ENCODE peak calls at places on chromosomes 1 and 21, in five cellular contexts. One of them, this sample, is unnamed.

GRCh38 chr21:44828362-44829056 is 10.6 kb upstream of the SUMO3 start:
- DNase-seq in HepG2: no peak
- DNase-seq in NT2/D1: no peak
- DNase-seq in GM12878: no peak
- DNase-seq in H1: no peak
- DNase-seq in this sample: no peak

GRCh38 chr1:198530964-198531363 is 9.5 kb downstream of the ATP6V1G3 start:
- DNase-seq in HepG2: no peak
- DNase-seq in NT2/D1: no peak
- DNase-seq in GM12878: no peak
- DNase-seq in H1: no peak
- DNase-seq in this sample: peak

GRCh38 chr1:61953076-61953789 is 211.0 kb downstream of the PATJ start:
- DNase-seq in HepG2: no peak
- DNase-seq in NT2/D1: no peak
- DNase-seq in GM12878: no peak
- DNase-seq in H1: no peak
- DNase-seq in this sample: no peak

GRCh38 chr1:7940745-7941436 is at the start of gene TNFRSF9:
- DNase-seq in HepG2: no peak
- DNase-seq in NT2/D1: no peak
- DNase-seq in GM12878: no peak
- DNase-seq in H1: no peak
- DNase-seq in this sample: peak

GRCh38 chr1:91537281-91538069 is 36.8 kb downstream of the CDC7 start:
- DNase-seq in HepG2: no peak
- DNase-seq in NT2/D1: no peak
- DNase-seq in GM12878: no peak
- DNase-seq in H1: no peak
- DNase-seq in this sample: no peak

GRCh38 chr1:157137051-157137772 is 983 bp downstream of the ETV3 start:
- DNase-seq in HepG2: no peak
- DNase-seq in NT2/D1: no peak
- DNase-seq in GM12878: no peak
- DNase-seq in H1: no peak
- DNase-seq in this sample: peak

GRCh38 chr1:115428262-115428661 is 90.2 kb upstream of the NGF start:
- DNase-seq in HepG2: no peak
- DNase-seq in NT2/D1: no peak
- DNase-seq in GM12878: no peak
- DNase-seq in H1: no peak
- DNase-seq in this sample: no peak

GRCh38 chr1:15849775-15850449 is 2.4 kb downstream of the SPEN start:
- DNase-seq in HepG2: peak
- DNase-seq in NT2/D1: no peak
- DNase-seq in GM12878: no peak
- DNase-seq in H1: peak
- DNase-seq in this sample: peak

GRCh38 chr1:109197163-109198042 is 16.3 kb upstream of the SARS1 start:
- DNase-seq in HepG2: peak
- DNase-seq in NT2/D1: no peak
- DNase-seq in GM12878: no peak
- DNase-seq in H1: no peak
- DNase-seq in this sample: no peak

GRCh38 chr1:155099331-155099730 is 20.7 kb downstream of the EFNA3 start:
- DNase-seq in HepG2: no peak
- DNase-seq in NT2/D1: no peak
- DNase-seq in GM12878: no peak
- DNase-seq in H1: no peak
- DNase-seq in this sample: no peak

GRCh38 chr1:82401116-82401515 is 600.4 kb downstream of the ADGRL2 start:
- DNase-seq in HepG2: no peak
- DNase-seq in NT2/D1: no peak
- DNase-seq in GM12878: no peak
- DNase-seq in H1: no peak
- DNase-seq in this sample: no peak

GRCh38 chr1:89844236-89844807 is 23.5 kb downstream of the LRRC8D start:
- DNase-seq in HepG2: no peak
- DNase-seq in NT2/D1: no peak
- DNase-seq in GM12878: no peak
- DNase-seq in H1: no peak
- DNase-seq in this sample: no peak

GRCh38 chr1:231337043-231337471 is 595 bp downstream of the EXOC8 start:
- DNase-seq in HepG2: no peak
- DNase-seq in NT2/D1: no peak
- DNase-seq in GM12878: no peak
- DNase-seq in H1: no peak
- DNase-seq in this sample: no peak

GRCh38 chr1:15682886-15683410 is 1.2 kb upstream of the PLEKHM2 start:
- DNase-seq in HepG2: no peak
- DNase-seq in NT2/D1: no peak
- DNase-seq in GM12878: no peak
- DNase-seq in H1: no peak
- DNase-seq in this sample: no peak

GRCh38 chr21:26513212-26513611 is 59.9 kb downstream of the CYYR1 start:
- DNase-seq in HepG2: no peak
- DNase-seq in NT2/D1: no peak
- DNase-seq in GM12878: no peak
- DNase-seq in H1: no peak
- DNase-seq in this sample: no peak

GRCh38 chr1:74590288-74590687 is 77.9 kb upstream of the LRRC53 start:
- DNase-seq in HepG2: no peak
- DNase-seq in NT2/D1: no peak
- DNase-seq in GM12878: no peak
- DNase-seq in H1: no peak
- DNase-seq in this sample: no peak

GRCh38 chr1:59104191-59104760 is 192.6 kb upstream of the FGGY start:
- DNase-seq in HepG2: peak
- DNase-seq in NT2/D1: no peak
- DNase-seq in GM12878: no peak
- DNase-seq in H1: no peak
- DNase-seq in this sample: no peak

GRCh38 chr1:191396622-191397021 is 761.6 kb upstream of the RGS18 start:
- DNase-seq in HepG2: no peak
- DNase-seq in NT2/D1: no peak
- DNase-seq in GM12878: no peak
- DNase-seq in H1: no peak
- DNase-seq in this sample: no peak

GRCh38 chr1:180585994-180586359 is 27.2 kb downstream of the OVAAL start:
- DNase-seq in HepG2: no peak
- DNase-seq in NT2/D1: no peak
- DNase-seq in GM12878: no peak
- DNase-seq in H1: no peak
- DNase-seq in this sample: no peak

GRCh38 chr1:180584869-180585268 is 26.1 kb downstream of the OVAAL start:
- DNase-seq in HepG2: peak
- DNase-seq in NT2/D1: no peak
- DNase-seq in GM12878: no peak
- DNase-seq in H1: no peak
- DNase-seq in this sample: no peak

GRCh38 chr1:180577361-180577760 is 18.6 kb downstream of the OVAAL start:
- DNase-seq in HepG2: no peak
- DNase-seq in NT2/D1: no peak
- DNase-seq in GM12878: no peak
- DNase-seq in H1: no peak
- DNase-seq in this sample: no peak

GRCh38 chr1:180581635-180582039 is 22.9 kb downstream of the OVAAL start:
- DNase-seq in HepG2: no peak
- DNase-seq in NT2/D1: no peak
- DNase-seq in GM12878: no peak
- DNase-seq in H1: no peak
- DNase-seq in this sample: no peak

DNA sequence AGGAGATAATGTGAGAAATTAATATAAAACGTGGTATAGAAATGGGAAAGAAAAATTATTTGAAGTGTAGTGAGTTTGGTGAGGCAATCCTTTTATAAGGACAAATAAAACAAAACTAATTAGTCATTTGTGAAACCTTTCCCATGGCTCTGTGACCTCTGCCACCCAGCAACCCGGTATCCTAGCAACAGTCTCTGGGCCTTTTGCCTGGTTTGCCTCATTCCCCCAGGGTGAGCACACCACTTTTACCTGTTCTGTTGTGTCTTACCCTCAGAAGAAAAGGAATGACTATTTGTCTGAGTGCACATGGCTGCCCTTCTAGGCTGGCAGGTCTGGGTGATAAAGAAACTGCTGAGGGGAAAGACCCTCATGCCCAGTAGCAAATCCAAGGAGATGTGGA is 21.5 kb downstream of the OVAAL start:
- DNase-seq in HepG2: no peak
- DNase-seq in NT2/D1: no peak
- DNase-seq in GM12878: no peak
- DNase-seq in H1: no peak
- DNase-seq in this sample: no peak
- TF ChIP-seq SUZ12 in HepG2: no peak
- TF ChIP-seq SUZ12 in NT2/D1: no peak
- TF ChIP-seq SUZ12 in GM12878: no peak
- TF ChIP-seq SUZ12 in H1: no peak
- TF ChIP-seq SUZ12 in this sample: no peak

GRCh38 chr1:179706339-179706941 is 36.7 kb upstream of the FAM163A start:
- DNase-seq in HepG2: peak
- DNase-seq in NT2/D1: peak
- DNase-seq in GM12878: no peak
- DNase-seq in H1: peak
- DNase-seq in this sample: peak

GRCh38 chr1:179707406-179707805 is 35.7 kb upstream of the FAM163A start:
- DNase-seq in HepG2: no peak
- DNase-seq in NT2/D1: no peak
- DNase-seq in GM12878: no peak
- DNase-seq in H1: no peak
- DNase-seq in this sample: no peak

GRCh38 chr1:179714159-179714558 is 28.9 kb upstream of the FAM163A start:
- DNase-seq in HepG2: no peak
- DNase-seq in NT2/D1: no peak
- DNase-seq in GM12878: no peak
- DNase-seq in H1: no peak
- DNase-seq in this sample: no peak

GRCh38 chr1:179708434-179709195 is 34.5 kb upstream of the FAM163A start:
- DNase-seq in HepG2: no peak
- DNase-seq in NT2/D1: no peak
- DNase-seq in GM12878: no peak
- DNase-seq in H1: no peak
- DNase-seq in this sample: no peak

GRCh38 chr1:179709841-179710329 is 33.2 kb upstream of the FAM163A start:
- DNase-seq in HepG2: no peak
- DNase-seq in NT2/D1: no peak
- DNase-seq in GM12878: peak
- DNase-seq in H1: no peak
- DNase-seq in this sample: no peak
- TF ChIP-seq SUZ12 in HepG2: no peak
- TF ChIP-seq SUZ12 in NT2/D1: no peak
- TF ChIP-seq SUZ12 in GM12878: no peak
- TF ChIP-seq SUZ12 in H1: no peak
- TF ChIP-seq SUZ12 in this sample: no peak

GRCh38 chr1:226549094-226549936 is 751 bp downstream of the STUM start:
- DNase-seq in HepG2: no peak
- DNase-seq in NT2/D1: no peak
- DNase-seq in GM12878: no peak
- DNase-seq in H1: peak
- DNase-seq in this sample: no peak
- TF ChIP-seq SUZ12 in HepG2: no peak
- TF ChIP-seq SUZ12 in NT2/D1: peak
- TF ChIP-seq SUZ12 in GM12878: no peak
- TF ChIP-seq SUZ12 in H1: peak
- TF ChIP-seq SUZ12 in this sample: no peak

DNA sequence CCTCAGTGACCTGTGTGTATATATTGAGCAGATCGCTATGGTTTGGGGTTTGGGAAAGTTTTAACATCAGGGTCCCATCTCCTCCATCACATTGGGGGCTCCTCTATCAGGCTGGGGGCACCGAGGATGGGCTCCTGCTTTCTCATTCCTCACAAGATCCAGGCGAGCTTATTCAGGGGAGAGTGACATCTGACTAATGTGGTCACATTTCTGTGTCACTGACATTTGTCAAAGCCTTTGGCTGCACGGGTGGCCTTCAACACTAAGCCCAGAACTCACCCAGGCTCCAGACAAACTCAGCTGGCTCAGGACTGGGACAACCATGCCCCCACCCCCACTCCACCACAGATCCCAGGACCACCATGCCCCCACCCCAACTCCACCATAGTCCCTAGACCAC is 103.3 kb upstream of the IFFO2 start:
- DNase-seq in HepG2: no peak
- DNase-seq in NT2/D1: no peak
- DNase-seq in GM12878: no peak
- DNase-seq in H1: no peak
- DNase-seq in this sample: no peak
- TF ChIP-seq SUZ12 in HepG2: no peak
- TF ChIP-seq SUZ12 in NT2/D1: no peak
- TF ChIP-seq SUZ12 in GM12878: no peak
- TF ChIP-seq SUZ12 in H1: no peak
- TF ChIP-seq SUZ12 in this sample: no peak

GRCh38 chr1:229204863-229205777 is 65.8 kb upstream of the RAB4A start:
- DNase-seq in HepG2: no peak
- DNase-seq in NT2/D1: no peak
- DNase-seq in GM12878: no peak
- DNase-seq in H1: peak
- DNase-seq in this sample: no peak

GRCh38 chr1:229203991-229204632 is 66.8 kb upstream of the RAB4A start:
- DNase-seq in HepG2: no peak
- DNase-seq in NT2/D1: no peak
- DNase-seq in GM12878: no peak
- DNase-seq in H1: peak
- DNase-seq in this sample: no peak

GRCh38 chr1:229205854-229206253 is 65.1 kb upstream of the RAB4A start:
- DNase-seq in HepG2: no peak
- DNase-seq in NT2/D1: no peak
- DNase-seq in GM12878: no peak
- DNase-seq in H1: peak
- DNase-seq in this sample: no peak

GRCh38 chr1:229199892-229200291 is 71.0 kb upstream of the RAB4A start:
- DNase-seq in HepG2: no peak
- DNase-seq in NT2/D1: no peak
- DNase-seq in GM12878: no peak
- DNase-seq in H1: peak
- DNase-seq in this sample: no peak

DNA sequence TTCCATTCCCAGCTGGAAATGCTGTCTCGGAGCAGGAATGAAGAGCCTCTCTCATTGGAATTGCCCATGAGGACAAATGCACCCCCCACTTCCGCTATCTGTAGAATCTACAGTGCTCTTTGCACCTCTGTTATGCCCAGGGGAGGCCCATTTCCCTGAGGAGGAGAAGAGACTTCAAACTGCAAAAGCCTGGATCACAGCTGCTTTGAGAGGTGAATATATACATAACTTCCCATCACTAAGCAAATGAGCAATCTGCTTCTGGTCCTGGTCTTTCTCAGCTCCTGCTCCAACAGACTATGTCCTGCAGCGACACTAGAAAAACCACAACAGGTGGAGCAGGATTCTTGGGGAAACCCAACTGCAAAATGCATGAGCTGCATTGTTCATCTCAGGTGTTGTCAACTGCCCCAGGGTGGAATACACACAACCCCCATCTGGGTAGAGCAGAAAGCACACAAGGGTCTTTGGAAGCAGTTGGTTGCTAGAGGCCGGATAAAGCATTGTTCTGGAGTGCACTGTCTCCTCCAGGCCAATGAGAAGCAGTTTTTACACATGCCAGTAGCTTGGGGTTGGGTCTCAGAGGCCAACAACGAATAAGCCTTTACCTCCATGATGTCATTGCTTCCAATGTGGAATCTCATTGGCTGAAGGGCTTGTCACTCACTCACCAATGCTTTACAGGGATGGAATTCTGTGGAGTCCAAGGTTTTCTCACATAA is 67.7 kb upstream of the RAB4A start:
- DNase-seq in HepG2: peak
- DNase-seq in NT2/D1: peak
- DNase-seq in GM12878: no peak
- DNase-seq in H1: peak
- DNase-seq in this sample: peak
- TF ChIP-seq SUZ12 in HepG2: no peak
- TF ChIP-seq SUZ12 in NT2/D1: no peak
- TF ChIP-seq SUZ12 in GM12878: no peak
- TF ChIP-seq SUZ12 in H1: no peak
- TF ChIP-seq SUZ12 in this sample: no peak

This sample was measured in HEK293T.